ENCODE peak calls at places on chromosomes 11 and 22, in nine cellular contexts. P is lower leg skin, X is body of pancreas, S is AG10803, I is IMR-90, H is Caco-2, T is fibroblast of lung, N is fibroblast of pulmonary artery, A is astrocyte of the spinal cord. D is an unnamed sample.

GRCh38 chr22:43081968-43082367 is 7.2 kb downstream of the TTLL1 start:
- DNase-seq in P (no peak), X (no peak), S (no peak), I (peak; percentile 19), H (no peak), T (peak; percentile 23), N (peak; percentile 28), A (no peak), D (no peak)

GRCh38 chr11:123569387-123569786 is 85.0 kb downstream of the SCN3B start:
- DNase-seq in P (no peak), X (no peak), S (no peak), I (no peak), H (no peak), T (no peak), N (no peak), A (no peak), D (no peak)

GRCh38 chr11:75714211-75714610 is 3.4 kb upstream of the MOGAT2 start:
- DNase-seq in P (peak; percentile 23), X (no peak), S (no peak), I (no peak), H (no peak), T (no peak), N (no peak), A (no peak), D (no peak)

GRCh38 chr11:82384308-82384707 is 349.4 kb downstream of the FAM181B start:
- DNase-seq in P (no peak), X (no peak), S (no peak), I (no peak), H (no peak), T (no peak), N (no peak), A (no peak), D (no peak)

GRCh38 chr22:49701380-49702067 is 126.1 kb downstream of the BRD1 start:
- DNase-seq in P (peak; percentile 59), X (no peak), S (no peak), I (no peak), H (no peak), T (no peak), N (no peak), A (no peak), D (no peak)

GRCh38 chr11:123301696-123302400 is 106.8 kb upstream of the CLMP start:
- DNase-seq in P (peak; percentile 87), X (peak; percentile 48), S (peak; percentile 25), I (peak; percentile 11), H (peak; percentile 62), T (peak; percentile 34), N (peak; percentile 39), A (peak; percentile 18), D (no peak)

GRCh38 chr11:65266210-65266609 is 4.4 kb downstream of the POLA2 start:
- DNase-seq in P (no peak), X (no peak), S (no peak), I (no peak), H (peak; percentile 48), T (no peak), N (peak; percentile 31), A (no peak), D (no peak)

GRCh38 chr11:111194789-111195188 is 50.7 kb upstream of the POU2AF2 start:
- DNase-seq in P (no peak), X (no peak), S (no peak), I (no peak), H (no peak), T (no peak), N (no peak), A (no peak), D (no peak)

GRCh38 chr22:26905076-26905475 is 247.7 kb downstream of the MIAT start:
- DNase-seq in P (no peak), X (no peak), S (no peak), I (no peak), H (no peak), T (no peak), N (no peak), A (no peak), D (no peak)

GRCh38 chr22:26901228-26901816 is 243.9 kb downstream of the MIAT start:
- DNase-seq in P (no peak), X (no peak), S (no peak), I (no peak), H (no peak), T (no peak), N (no peak), A (no peak), D (no peak)

GRCh38 chr22:26902401-26903029 is 245.1 kb downstream of the MIAT start:
- DNase-seq in P (no peak), X (no peak), S (no peak), I (no peak), H (no peak), T (no peak), N (no peak), A (no peak), D (no peak)

GRCh38 chr22:26904483-26904882 is 247.1 kb downstream of the MIAT start:
- DNase-seq in P (no peak), X (no peak), S (no peak), I (no peak), H (no peak), T (no peak), N (no peak), A (no peak), D (no peak)

GRCh38 chr22:26903030-26903856 is 245.9 kb downstream of the MIAT start:
- DNase-seq in P (no peak), X (no peak), S (no peak), I (no peak), H (no peak), T (no peak), N (no peak), A (no peak), D (no peak)
- H3K4me3 ChIP-seq in P (no peak overlapping the region), X (no peak overlapping the region), S (no peak overlapping the region), I (no peak overlapping the region), H (no peak overlapping the region), T (no peak overlapping the region), N (no peak overlapping the region), A (no peak overlapping the region), D (no peak overlapping the region)

GRCh38 chr11:134358853-134359490 is 27.2 kb downstream of the GLB1L2 start:
- DNase-seq in P (peak; percentile 82), X (no peak), S (no peak), I (no peak), H (peak; percentile 26), T (no peak), N (no peak), A (no peak), D (no peak)

GRCh38 chr11:134358165-134358852 is 26.5 kb downstream of the GLB1L2 start:
- DNase-seq in P (peak; percentile 62), X (no peak), S (no peak), I (no peak), H (peak; percentile 35), T (no peak), N (no peak), A (no peak), D (no peak)

GRCh38 chr11:134356656-134357544 is 25.1 kb downstream of the GLB1L2 start:
- DNase-seq in P (peak; percentile 67), X (no peak), S (no peak), I (no peak), H (peak; percentile 24), T (no peak), N (no peak), A (no peak), D (no peak)

GRCh38 chr11:134355656-134356055 is 23.9 kb downstream of the GLB1L2 start:
- DNase-seq in P (no peak), X (no peak), S (no peak), I (no peak), H (no peak), T (no peak), N (no peak), A (no peak), D (no peak)

GRCh38 chr11:134357545-134357839 is 25.7 kb downstream of the GLB1L2 start:
- DNase-seq in P (no peak), X (no peak), S (no peak), I (no peak), H (peak; percentile 35), T (no peak), N (no peak), A (no peak), D (no peak)
- TF ChIP-seq CTCF in P (no peak), X (no peak), S (no peak), I (no peak), H (no peak), T (no peak), N (no peak), A (no peak), D (no peak)

DNA sequence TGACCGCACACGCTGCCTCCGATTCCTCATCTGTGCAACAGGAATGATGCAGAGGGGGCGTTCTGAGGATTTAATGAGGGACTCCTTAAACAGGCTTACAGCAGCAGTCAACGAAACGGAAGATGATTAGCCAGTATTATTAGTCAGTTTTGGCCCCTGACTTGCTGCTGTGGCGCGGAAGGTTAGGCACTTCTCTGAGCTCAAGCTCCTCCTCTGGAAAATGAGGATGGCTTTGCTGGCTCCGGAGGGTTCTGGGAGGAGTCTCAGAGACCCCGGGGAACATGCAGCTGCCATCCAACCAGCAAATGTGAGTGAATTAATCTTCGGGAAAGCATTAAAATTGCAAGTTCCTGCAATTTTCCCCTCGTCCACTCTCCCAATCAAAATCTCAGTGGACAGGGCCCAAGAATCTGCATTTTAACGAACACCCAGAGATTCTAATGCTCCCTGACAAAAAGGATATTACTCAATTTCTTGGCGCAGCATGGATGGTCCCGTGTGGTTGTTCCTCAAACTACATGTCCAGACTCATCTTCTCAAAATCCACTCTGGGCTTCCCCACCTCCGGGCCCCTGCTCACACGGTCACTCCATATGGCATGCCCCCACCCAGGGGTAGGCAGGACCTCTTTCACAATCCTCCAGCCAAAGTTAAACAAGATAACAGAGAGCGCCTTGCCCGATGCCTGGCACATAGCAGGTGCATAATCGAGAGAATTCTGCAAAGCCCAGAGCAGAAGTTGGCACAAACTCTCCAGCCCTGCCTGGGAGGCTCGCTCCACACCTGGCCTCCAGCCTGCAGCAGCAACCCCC is 6.4 kb downstream of the ELFN2 start:
- DNase-seq in P (no peak), X (no peak), S (no peak), I (peak; percentile 54), H (no peak), T (peak; percentile 56), N (no peak), A (no peak), D (no peak)
- H3K4me3 ChIP-seq in P (no peak overlapping the region), X (no peak overlapping the region), S (peak overlapping the region; percentile 44), I (peak overlapping the region; percentile 51), H (peak overlapping the region; percentile 46), T (no peak overlapping the region), N (no peak overlapping the region), A (no peak overlapping the region), D (peak overlapping the region; percentile 41)

GRCh38 chr11:59195596-59195995 is 17.1 kb downstream of the MPEG1 start:
- DNase-seq in P (no peak), X (no peak), S (no peak), I (no peak), H (no peak), T (no peak), N (no peak), A (no peak), D (no peak)

GRCh38 chr11:59200421-59200746 is 12.3 kb downstream of the MPEG1 start:
- DNase-seq in P (no peak), X (no peak), S (no peak), I (no peak), H (no peak), T (no peak), N (no peak), A (no peak), D (no peak)

GRCh38 chr11:59196777-59197176 is 15.9 kb downstream of the MPEG1 start:
- DNase-seq in P (no peak), X (no peak), S (no peak), I (no peak), H (no peak), T (no peak), N (no peak), A (no peak), D (no peak)

GRCh38 chr11:59199546-59200420 is 12.9 kb downstream of the MPEG1 start:
- DNase-seq in P (no peak), X (no peak), S (no peak), I (no peak), H (no peak), T (no peak), N (no peak), A (no peak), D (no peak)

GRCh38 chr11:59197990-59198389 is 14.7 kb downstream of the MPEG1 start:
- DNase-seq in P (no peak), X (peak; percentile 61), S (peak; percentile 69), I (peak; percentile 68), H (no peak), T (peak; percentile 22), N (peak; percentile 78), A (peak; percentile 19), D (peak; percentile 34)
- TF ChIP-seq CTCF in P (no peak), X (no peak), S (no peak), I (no peak), H (no peak), T (no peak), N (no peak), A (no peak), D (no peak)

D was measured in AG09309.